ENCODE peak calls at places on chromosome 1, in six cellular contexts. U, B, C, Y, K and O are unnamed samples.

GRCh38 chr1:71330991-71331390 is 250.2 kb upstream of the ZRANB2 start:
- DNase-seq in U (no peak), B (no peak), C (no peak), Y (no peak), K (no peak), O (no peak)

GRCh38 chr1:22045604-22046228 is 6.8 kb upstream of the CDC42 start:
- DNase-seq in U (no peak), B (no peak), C (peak; percentile 68), Y (peak; percentile 26), K (peak; percentile 39), O (no peak)

GRCh38 chr1:119144813-119145212 is 4.4 kb upstream of the WARS2 start:
- DNase-seq in U (no peak), B (no peak), C (no peak), Y (no peak), K (no peak), O (no peak)

GRCh38 chr1:43232482-43232881 is 37.3 kb upstream of the TMEM125 start:
- DNase-seq in U (no peak), B (no peak), C (no peak), Y (no peak), K (peak; percentile 44), O (no peak)

GRCh38 chr1:204453141-204453772 is 41.3 kb downstream of the PIK3C2B start:
- DNase-seq in U (peak; percentile 80), B (no peak), C (no peak), Y (no peak), K (no peak), O (peak; percentile 60)

GRCh38 chr1:240998024-240998423 is 359.0 kb downstream of the RGS7 start:
- DNase-seq in U (no peak), B (no peak), C (peak; percentile 47), Y (no peak), K (no peak), O (no peak)

GRCh38 chr1:248924696-248925532 is 18.9 kb downstream of the PGBD2 start:
- DNase-seq in U (no peak), B (no peak), C (peak; percentile 62), Y (peak; percentile 56), K (peak; percentile 61), O (peak; percentile 24)

GRCh38 chr1:76084685-76085084 is 10.1 kb downstream of the ST6GALNAC3 start:
- DNase-seq in U (no peak), B (no peak), C (no peak), Y (no peak), K (no peak), O (no peak)

GRCh38 chr1:160045653-160046052 is 13.9 kb upstream of the PIGM start:
- DNase-seq in U (no peak), B (no peak), C (no peak), Y (no peak), K (no peak), O (no peak)

GRCh38 chr1:39788758-39789570 is at the start of gene BMP8B:
- DNase-seq in U (peak; percentile 27), B (peak; percentile 53), C (no peak), Y (peak; percentile 79), K (no peak), O (peak; percentile 14)

GRCh38 chr1:218878369-218878768 is 295.3 kb upstream of the LYPLAL1 start:
- DNase-seq in U (no peak), B (no peak), C (peak; percentile 70), Y (peak; percentile 12), K (peak; percentile 76), O (no peak)

GRCh38 chr1:21511579-21512522 is 2.6 kb downstream of the ALPL start:
- DNase-seq in U (no peak), B (peak; percentile 62), C (peak; percentile 96), Y (peak; percentile 92), K (peak; percentile 97), O (no peak)